ENCODE peak calls at places on chromosomes 13 and 19, in six cellular contexts. G is AG04450; Q is non-pigmented ciliary epithelial cell; M is GM04504; P is nephron progenitor cell; I is stimulated activated CD4-positive, alpha-beta T cell treated with anti-CD3 and anti-CD28 coated beads, Interleukin-2, amount 100 ng/mL, for 48 hours. J is an unnamed sample.

GRCh38 chr19:5131031-5131865 is 162.3 kb downstream of the KDM4B start:
- DNase-seq in P (no peak), M (no peak), G (no peak), Q (no peak), I (no peak), J (no peak)

GRCh38 chr19:4371209-4371897 is 28.0 kb downstream of the MPND start:
- DNase-seq in Q (no peak), M (no peak), P (peak; percentile 32), G (no peak), I (no peak), J (no peak)

GRCh38 chr13:19586904-19587634 is 25.7 kb upstream of the TPTE2 start:
- DNase-seq in Q (no peak), M (no peak), P (no peak), I (peak; percentile 66), G (no peak), J (peak; percentile 15)

GRCh38 chr19:6677495-6677894 is 7.5 kb upstream of the TNFSF14 start:
- DNase-seq in P (no peak), I (no peak), M (no peak), Q (no peak), G (no peak), J (no peak)

GRCh38 chr19:33214621-33215020 is 11.0 kb downstream of the SLC7A10 start:
- DNase-seq in Q (no peak), I (no peak), M (no peak), P (peak; percentile 41), G (no peak), J (peak; percentile 59)

GRCh38 chr13:55517312-55517711 is 1623.4 kb upstream of the PRR20A start:
- DNase-seq in P (no peak), M (no peak), G (no peak), Q (no peak), I (no peak), J (peak; percentile 43)

GRCh38 chr19:18203408-18203862 is 407 bp downstream of the RAB3A start:
- DNase-seq in M (no peak), G (no peak), P (no peak), Q (no peak), I (no peak), J (no peak)

GRCh38 chr19:38838208-38838985 is 6.8 kb upstream of the ECH1 start:
- DNase-seq in I (peak; percentile 40), Q (no peak), M (no peak), P (no peak), G (no peak), J (no peak)

GRCh38 chr19:53639471-53639870 is 7.7 kb downstream of the DPRX start:
- DNase-seq in P (no peak), Q (no peak), G (no peak), I (no peak), M (no peak), J (no peak)

GRCh38 chr13:28568286-28568685 is 73.4 kb upstream of the FLT1 start:
- DNase-seq in Q (no peak), P (no peak), G (peak; percentile 23), I (no peak), M (no peak), J (no peak)

GRCh38 chr13:43153436-43154082 is 130.2 kb downstream of the DNAJC15 start:
- DNase-seq in I (no peak), M (peak; percentile 33), G (peak; percentile 6), Q (peak; percentile 86), P (no peak), J (peak; percentile 73)

GRCh38 chr19:53908933-53909415 is at the start of gene CACNG7:
- DNase-seq in Q (no peak), I (no peak), P (peak; percentile 45), M (no peak), G (no peak), J (no peak)

GRCh38 chr19:6126335-6126974 is 9.0 kb upstream of the ACSBG2 start:
- DNase-seq in G (peak; percentile 23), M (peak; percentile 32), I (no peak), Q (no peak), P (no peak), J (peak; percentile 79)

GRCh38 chr13:32728327-32728726 is 142.1 kb downstream of the PDS5B start:
- DNase-seq in G (no peak), I (no peak), M (no peak), Q (no peak), P (no peak), J (no peak)

GRCh38 chr13:41458187-41458938 is 1.0 kb downstream of the RGCC start:
- DNase-seq in G (no peak), Q (no peak), M (no peak), I (no peak), P (peak; percentile 38), J (no peak)

GRCh38 chr19:50639121-50640112 is at the start of gene SYT3:
- DNase-seq in G (no peak), Q (no peak), P (peak; percentile 79), M (no peak), I (peak; percentile 17), J (peak; percentile 67)

GRCh38 chr13:99208185-99208584 is 7.5 kb downstream of the UBAC2 start:
- DNase-seq in G (no peak), I (no peak), M (no peak), Q (no peak), P (no peak), J (no peak)

GRCh38 chr13:25771208-25771607 is 280.6 kb downstream of the SHISA2 start:
- DNase-seq in M (no peak), Q (no peak), I (no peak), G (no peak), P (no peak), J (no peak)